ENCODE peak calls at places on chromosomes 16 and 17, in nine cellular contexts. M is mucosa of descending colon; L is activated T-helper 1 cell treated with anti-CD3 and anti-CD28 coated beads, Interleukin-2, amount 50 U/mL, for 16 hours; G is activated CD8-positive, alpha-beta T cell treated with anti-CD3 and anti-CD28 coated beads for 36 hours; T is activated CD4-positive, CD25-positive, alpha-beta regulatory T cell; B is AG04450; V is Ammon's horn; D is substantia nigra; P is HTR-8/SVneo. H is an unnamed sample.

GRCh38 chr16:2743007-2743810 is 9.2 kb upstream of the SRRM2 start:
- DNase-seq in B (no peak), T (no peak), P (no peak), V (no peak), M (no peak), D (no peak), L (no peak), G (no peak), H (no peak)

GRCh38 chr16:59611556-59611955 is 877.4 kb upstream of the GOT2 start:
- DNase-seq in B (no peak), D (no peak), T (no peak), V (no peak), M (no peak), P (no peak), L (no peak), G (no peak), H (no peak)

GRCh38 chr17:78174870-78175642 is 6.7 kb downstream of the SYNGR2 start:
- DNase-seq in G (no peak), T (no peak), L (no peak), M (peak), D (no peak), P (no peak), B (no peak), V (no peak), H (no peak)

GRCh38 chr17:57988301-57989010 is 402 bp upstream of the VEZF1 start:
- DNase-seq in M (peak), L (no peak), B (no peak), G (peak), V (peak), T (peak), P (peak), D (peak), H (peak)

GRCh38 chr16:22027633-22028032 is 19.7 kb downstream of the MOSMO start:
- DNase-seq in B (no peak), D (no peak), G (no peak), M (no peak), P (no peak), T (no peak), L (no peak), V (no peak), H (no peak)

GRCh38 chr16:57801856-57802634 is at the start of gene KIFC3:
- DNase-seq in T (no peak), V (peak), L (peak), P (peak), D (peak), M (peak), B (no peak), G (peak), H (peak)

GRCh38 chr16:35208001-35208935 is 1748.9 kb downstream of the TP53TG3F start:
- DNase-seq in M (no peak), T (no peak), D (no peak), P (no peak), L (no peak), V (no peak), G (no peak), B (no peak), H (no peak)

GRCh38 chr17:13014801-13015200 is 3.0 kb downstream of the ELAC2 start:
- DNase-seq in G (no peak), B (no peak), D (no peak), T (no peak), V (no peak), L (no peak), M (no peak), P (no peak), H (no peak)

GRCh38 chr17:17058304-17058703 is 16.0 kb downstream of the MPRIP start:
- DNase-seq in M (no peak), B (no peak), T (no peak), P (no peak), V (no peak), D (no peak), G (no peak), L (no peak), H (no peak)

GRCh38 chr17:28086519-28086918 is 44.0 kb downstream of the NLK start:
- DNase-seq in P (no peak), B (no peak), T (no peak), M (no peak), G (no peak), L (no peak), D (no peak), V (no peak), H (no peak)

GRCh38 chr17:16415031-16415924 is at the start of gene TRPV2:
- DNase-seq in G (peak), M (peak), T (peak), L (no peak), V (no peak), B (no peak), D (no peak), P (no peak), H (no peak)

GRCh38 chr16:27483083-27483437 is 66.7 kb downstream of the GTF3C1 start:
- DNase-seq in P (no peak), V (no peak), M (no peak), D (no peak), T (no peak), B (no peak), L (no peak), G (no peak), H (no peak)

GRCh38 chr17:2853111-2853721 is 57.0 kb downstream of the RAP1GAP2 start:
- DNase-seq in L (peak), T (no peak), D (no peak), B (no peak), P (peak), V (no peak), M (peak), G (peak), H (no peak)

GRCh38 chr17:63954402-63955063 is 18.2 kb downstream of the SCN4A start:
- DNase-seq in M (no peak), V (no peak), P (no peak), T (no peak), D (no peak), G (peak), L (no peak), B (no peak), H (no peak)

GRCh38 chr16:30551781-30552180 is 6.4 kb downstream of the ZNF764 start:
- DNase-seq in L (peak), P (no peak), T (no peak), B (no peak), G (peak), V (no peak), M (no peak), D (no peak), H (no peak)

GRCh38 chr16:58243528-58244004 is 45.7 kb upstream of the CSNK2A2 start:
- DNase-seq in V (no peak), L (no peak), T (no peak), M (no peak), D (no peak), P (no peak), B (no peak), G (peak), H (no peak)

GRCh38 chr17:55580596-55581133 is 69.4 kb upstream of the SMIM36 start:
- DNase-seq in G (no peak), L (no peak), M (no peak), V (no peak), D (no peak), P (no peak), T (no peak), B (no peak), H (no peak)

GRCh38 chr16:57266531-57267268 is 17.8 kb downstream of the PLLP start:
- DNase-seq in M (no peak), B (no peak), T (no peak), P (no peak), G (peak), L (no peak), D (no peak), V (no peak), H (no peak)

GRCh38 chr17:5780476-5780875 is 196.2 kb upstream of the NLRP1 start:
- DNase-seq in D (no peak), L (no peak), P (no peak), G (no peak), T (no peak), M (no peak), B (no peak), V (no peak), H (no peak)

GRCh38 chr16:83336630-83337029 is 471.1 kb upstream of the HSBP1 start:
- DNase-seq in T (no peak), V (no peak), P (peak), M (no peak), B (peak), D (no peak), G (no peak), L (no peak), H (no peak)

H was measured in globus pallidus.